ENCODE peak calls at places on chromosomes 11 and 22, in five cellular contexts. Y, U, R, K and C are unnamed samples.

GRCh38 chr11:33687733-33688479 is 12.7 kb downstream of the C11orf91 start:
- DNase-seq in U (no peak), K (no peak), R (peak), Y (peak), C (peak)

GRCh38 chr11:47177229-47177845 is 658 bp upstream of the ARFGAP2 start:
- DNase-seq in U (peak), R (peak), K (no peak), Y (peak), C (peak)

GRCh38 chr11:87726511-87726910 is 448.7 kb downstream of the RAB38 start:
- DNase-seq in R (no peak), U (no peak), Y (no peak), K (no peak), C (no peak)

GRCh38 chr11:107696140-107696539 is 15.7 kb downstream of the SLN start:
- DNase-seq in Y (no peak), K (peak), U (no peak), R (no peak), C (no peak)

GRCh38 chr11:126421243-126421642 is 65.8 kb downstream of the ST3GAL4 start:
- DNase-seq in Y (no peak), U (peak), K (no peak), R (no peak), C (no peak)

GRCh38 chr11:60570970-60571369 is 55.8 kb downstream of the MS4A13 start:
- DNase-seq in Y (no peak), K (no peak), R (no peak), U (no peak), C (no peak)

GRCh38 chr22:49968831-49969661 is 8.5 kb downstream of the PIM3 start:
- DNase-seq in R (peak), Y (no peak), U (peak), K (no peak), C (peak)

GRCh38 chr11:46541593-46542371 is 52.0 kb downstream of the AMBRA1 start:
- DNase-seq in R (no peak), K (no peak), U (peak), Y (no peak), C (no peak)

GRCh38 chr11:64523456-64524187 is 67.4 kb upstream of the SLC22A12 start:
- DNase-seq in Y (no peak), K (no peak), R (no peak), U (no peak), C (no peak)

GRCh38 chr11:60947666-60948065 is 4.3 kb downstream of the SLC15A3 start:
- DNase-seq in Y (no peak), K (no peak), U (no peak), R (no peak), C (no peak)

GRCh38 chr11:64498151-64498550 is 92.9 kb upstream of the SLC22A12 start:
- DNase-seq in U (no peak), Y (no peak), R (no peak), K (no peak), C (no peak)

GRCh38 chr22:39170825-39171622 is 18.5 kb upstream of the CBX7 start:
- DNase-seq in R (peak), U (peak), Y (peak), K (no peak), C (peak)

GRCh38 chr11:84580338-84580737 is 1046.8 kb downstream of the DLG2 start:
- DNase-seq in Y (no peak), K (no peak), U (no peak), R (no peak), C (no peak)

GRCh38 chr11:57638005-57638760 is 11.5 kb downstream of the YPEL4 start:
- DNase-seq in K (no peak), Y (no peak), U (peak), R (peak), C (no peak)

GRCh38 chr11:61110255-61111059 is 8.2 kb downstream of the CD5 start:
- DNase-seq in R (no peak), Y (no peak), K (no peak), U (no peak), C (no peak)

GRCh38 chr22:27588273-27588672 is 213.3 kb downstream of the MN1 start:
- DNase-seq in R (no peak), K (no peak), U (no peak), Y (no peak), C (no peak)

GRCh38 chr11:78449866-78450265 is 32.2 kb upstream of the GAB2 start:
- DNase-seq in Y (no peak), U (no peak), R (no peak), K (no peak), C (no peak)

GRCh38 chr11:102940714-102941588 is 14.6 kb downstream of the MMP13 start:
- DNase-seq in R (peak), K (no peak), Y (peak), U (no peak), C (no peak)

GRCh38 chr11:87081358-87081757 is 43.6 kb downstream of the TMEM135 start:
- DNase-seq in K (no peak), U (no peak), Y (no peak), R (no peak), C (no peak)

GRCh38 chr11:6320411-6321207 is at the start of gene CAVIN3:
- DNase-seq in K (no peak), U (peak), R (peak), Y (peak), C (peak)

GRCh38 chr11:75289919-75290318 is 49.3 kb downstream of the TPBGL start:
- DNase-seq in K (no peak), Y (no peak), R (no peak), U (peak), C (no peak)

GRCh38 chr22:32411388-32411787 is 659 bp downstream of the RTCB start:
- DNase-seq in R (no peak), Y (no peak), U (no peak), K (no peak), C (no peak)

GRCh38 chr11:130389315-130389935 is 39.0 kb downstream of the ADAMTS8 start:
- DNase-seq in U (no peak), R (no peak), Y (no peak), K (no peak), C (no peak)

GRCh38 chr11:44609028-44609782 is 43.7 kb downstream of the CD82 start:
- DNase-seq in R (no peak), K (no peak), U (no peak), Y (no peak), C (no peak)

GRCh38 chr11:35139883-35140282 is 912 bp downstream of the CD44 start:
- DNase-seq in R (no peak), U (no peak), K (no peak), Y (no peak), C (no peak)

GRCh38 chr11:35190804-35191348 is 51.9 kb downstream of the CD44 start:
- DNase-seq in Y (no peak), U (no peak), K (no peak), R (no peak), C (no peak)

GRCh38 chr11:18745251-18745650 is 19.3 kb upstream of the IGSF22 start:
- DNase-seq in U (no peak), K (no peak), R (no peak), Y (no peak), C (no peak)

GRCh38 chr11:128835741-128836410 is 31.2 kb downstream of the KCNJ1 start:
- DNase-seq in K (no peak), Y (no peak), U (no peak), R (no peak), C (no peak)

GRCh38 chr11:18332302-18332701 is 9.9 kb downstream of the GTF2H1 start:
- DNase-seq in Y (no peak), K (no peak), R (no peak), U (no peak), C (no peak)

GRCh38 chr22:21632237-21632895 is at the start of gene CCDC116:
- DNase-seq in K (no peak), R (no peak), U (peak), Y (no peak), C (no peak)

GRCh38 chr11:82775736-82776346 is 42.2 kb upstream of the FAM181B start:
- DNase-seq in Y (peak), K (no peak), R (no peak), U (no peak), C (no peak)

GRCh38 chr22:39820266-39820665 is 73.3 kb downstream of the ENTHD1 start:
- DNase-seq in K (peak), R (no peak), Y (no peak), U (no peak), C (no peak)

GRCh38 chr11:68792400-68792955 is 41.2 kb upstream of the TESMIN start:
- DNase-seq in R (no peak), Y (no peak), K (no peak), U (no peak), C (no peak)

GRCh38 chr11:104200688-104201087 is 36.7 kb upstream of the PDGFD start:
- DNase-seq in R (no peak), K (no peak), Y (no peak), U (no peak), C (no peak)

GRCh38 chr11:59158206-59159068 is 13.5 kb upstream of the DTX4 start:
- DNase-seq in K (no peak), R (peak), U (peak), Y (peak), C (no peak)

GRCh38 chr22:28426346-28427132 is 253.1 kb downstream of the TTC28 start:
- DNase-seq in Y (no peak), K (no peak), U (no peak), R (no peak), C (no peak)

GRCh38 chr11:93017821-93018690 is 48.6 kb downstream of the MTNR1B start:
- DNase-seq in K (no peak), Y (no peak), R (no peak), U (no peak), C (no peak)
- TF ChIP-seq CTCF in K (no peak), Y (no peak), R (no peak), U (no peak), C (no peak)

GRCh38 chr11:117495357-117495756 is 167.7 kb downstream of the CEP164 start:
- DNase-seq in U (no peak), R (no peak), Y (no peak), K (no peak), C (no peak)

GRCh38 chr11:117490911-117491310 is 163.3 kb downstream of the CEP164 start:
- DNase-seq in K (no peak), Y (no peak), R (no peak), U (peak), C (no peak)

GRCh38 chr11:117488996-117489952 is 161.6 kb downstream of the CEP164 start:
- DNase-seq in Y (no peak), K (no peak), R (no peak), U (peak), C (no peak)

GRCh38 chr11:117490019-117490679 is 162.5 kb downstream of the CEP164 start:
- DNase-seq in R (no peak), K (no peak), U (peak), Y (no peak), C (no peak)

GRCh38 chr11:117492578-117493251 is 165.1 kb downstream of the CEP164 start:
- DNase-seq in K (no peak), R (no peak), Y (no peak), U (no peak), C (no peak)
- TF ChIP-seq CTCF in K (no peak), R (no peak), Y (no peak), U (no peak), C (no peak)

DNA sequence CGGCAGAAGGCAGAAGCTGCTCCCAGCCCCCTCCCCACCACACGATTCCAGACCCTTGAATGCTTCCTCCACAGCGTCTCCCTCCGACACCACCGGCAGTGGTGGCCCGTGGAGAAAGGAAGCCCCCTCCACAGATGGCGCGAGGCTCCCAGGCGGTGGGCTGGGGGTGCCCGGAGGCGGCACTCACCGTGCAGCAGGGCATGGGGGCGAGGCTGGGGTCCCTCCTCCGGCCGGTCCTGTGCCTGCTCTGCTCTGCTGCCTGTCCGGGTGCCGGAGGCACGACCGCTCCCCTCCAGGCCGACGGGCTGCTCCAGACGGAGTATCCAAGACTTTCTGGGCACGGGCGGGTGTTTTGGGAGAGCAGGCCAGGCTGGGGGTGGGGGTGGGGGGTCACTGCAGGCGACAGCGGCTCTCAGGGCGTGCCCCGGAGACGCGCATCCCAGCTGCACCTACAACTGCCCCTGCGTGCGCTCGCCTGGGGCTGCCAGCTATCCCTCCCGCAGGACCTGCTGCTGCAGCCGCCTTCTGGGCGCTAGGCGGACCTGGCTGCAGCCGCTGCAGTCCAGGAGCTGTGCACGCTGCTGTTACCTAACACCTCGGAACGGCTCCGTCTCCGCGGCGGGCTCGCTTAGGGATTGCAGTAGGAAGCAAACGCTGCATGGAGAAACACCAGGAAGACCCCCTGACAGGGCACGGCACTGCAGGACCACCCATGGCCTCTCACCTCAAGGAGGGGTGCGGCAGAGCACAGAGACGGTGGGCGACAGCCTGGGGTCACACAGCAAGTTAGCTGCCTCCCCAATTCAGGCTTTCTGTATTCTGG is 15.2 kb downstream of the MRGPRG start:
- DNase-seq in K (no peak), Y (no peak), R (no peak), U (peak), C (peak)
- TF ChIP-seq CTCF in K (no peak), Y (no peak), R (no peak), U (no peak), C (no peak)

GRCh38 chr11:116193321-116194114 is 579.3 kb downstream of the BUD13 start:
- DNase-seq in R (peak), Y (no peak), K (no peak), U (no peak), C (no peak)
- TF ChIP-seq CTCF in R (no peak), Y (no peak), K (peak), U (no peak), C (no peak)

GRCh38 chr22:19689408-19689807 is 24.9 kb upstream of the SEPTIN5 start:
- DNase-seq in R (no peak), K (no peak), U (no peak), Y (no peak), C (no peak)

GRCh38 chr22:19687561-19688300 is 26.6 kb upstream of the SEPTIN5 start:
- DNase-seq in Y (no peak), U (peak), R (no peak), K (no peak), C (no peak)

GRCh38 chr22:19686946-19687345 is 27.4 kb upstream of the SEPTIN5 start:
- DNase-seq in K (no peak), R (no peak), Y (no peak), U (no peak), C (no peak)

GRCh38 chr22:19691007-19691720 is 23.1 kb upstream of the SEPTIN5 start:
- DNase-seq in U (no peak), K (no peak), Y (no peak), R (no peak), C (no peak)

DNA sequence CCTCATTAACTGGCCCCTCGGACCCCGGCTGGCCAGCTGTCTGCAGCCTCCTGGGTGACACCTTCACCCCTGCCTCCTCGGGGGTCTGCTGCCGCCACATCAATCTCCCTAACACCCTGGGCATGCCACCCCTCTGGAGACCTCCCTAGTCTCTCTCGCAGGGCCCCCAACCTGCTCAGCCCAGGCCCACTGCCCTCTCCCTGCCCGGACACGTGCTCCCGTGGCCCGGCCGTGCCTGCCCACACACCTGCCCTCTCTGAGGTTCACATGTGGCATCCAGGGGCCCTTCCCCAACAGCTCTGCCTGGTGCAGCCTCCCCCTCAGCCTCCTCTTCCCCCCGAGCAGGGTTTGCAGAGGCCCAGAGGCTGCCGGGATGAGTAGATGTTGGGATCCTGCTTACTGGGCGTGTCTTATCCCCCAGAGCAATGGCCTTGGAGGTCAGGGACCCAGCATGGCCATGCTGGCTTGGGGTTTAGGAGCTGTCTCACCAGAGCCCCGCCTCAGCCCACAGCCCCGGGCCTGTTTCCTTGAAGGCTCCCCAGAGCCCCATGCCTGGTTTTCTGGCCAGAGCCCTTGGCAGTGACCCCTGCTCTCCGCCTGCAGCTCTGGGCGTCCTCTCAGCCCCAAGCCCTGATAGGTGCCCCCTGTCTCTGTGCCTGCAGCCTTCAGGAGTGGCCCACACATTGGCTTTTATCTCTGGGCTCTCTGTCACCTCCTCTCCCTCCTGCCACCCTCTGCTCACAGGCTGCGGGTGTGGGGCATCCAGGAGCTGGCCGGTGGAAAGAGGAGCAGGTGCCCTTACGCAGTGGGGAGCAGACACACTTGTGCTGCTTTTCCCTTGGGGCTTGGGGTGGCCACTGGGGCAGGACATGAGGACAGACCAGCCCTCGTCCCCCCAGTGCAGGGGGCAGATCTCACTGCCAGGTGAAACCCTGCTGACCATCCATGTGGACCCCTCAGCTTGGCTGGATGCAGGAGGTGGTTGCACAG is 25.7 kb upstream of the SEPTIN5 start:
- DNase-seq in Y (no peak), R (no peak), U (no peak), K (no peak), C (no peak)
- TF ChIP-seq CTCF in Y (no peak), R (no peak), U (no peak), K (no peak), C (no peak)

DNA sequence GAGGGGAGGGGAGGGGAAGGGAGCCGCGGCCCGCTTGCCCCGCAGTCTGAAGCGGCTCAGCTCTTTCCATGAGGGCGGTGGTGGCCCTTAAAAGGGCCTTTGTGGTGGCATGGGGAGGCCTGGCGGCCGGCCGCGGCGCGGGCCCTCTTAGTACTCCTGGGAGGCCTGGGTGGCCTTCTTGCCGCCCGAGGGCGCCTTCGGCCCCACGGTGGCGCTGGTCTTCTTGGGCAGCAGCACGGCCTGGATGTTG is 6.9 kb downstream of the DPAGT1 start:
- DNase-seq in R (peak), Y (peak), K (no peak), U (peak), C (peak)
- TF ChIP-seq CTCF in R (peak), Y (peak), K (peak), U (peak), C (peak)

GRCh38 chr11:253160-253885 is 16.5 kb downstream of the PSMD13 start:
- DNase-seq in U (no peak), Y (no peak), K (no peak), R (no peak), C (no peak)

GRCh38 chr11:250740-251299 is 14.0 kb downstream of the PSMD13 start:
- DNase-seq in K (no peak), R (no peak), U (peak), Y (peak), C (peak)

GRCh38 chr11:252666-253065 is 15.9 kb downstream of the PSMD13 start:
- DNase-seq in R (no peak), U (no peak), Y (no peak), K (no peak), C (no peak)

GRCh38 chr11:250274-250673 is 13.5 kb downstream of the PSMD13 start:
- DNase-seq in K (no peak), U (no peak), R (no peak), Y (no peak), C (peak)

DNA sequence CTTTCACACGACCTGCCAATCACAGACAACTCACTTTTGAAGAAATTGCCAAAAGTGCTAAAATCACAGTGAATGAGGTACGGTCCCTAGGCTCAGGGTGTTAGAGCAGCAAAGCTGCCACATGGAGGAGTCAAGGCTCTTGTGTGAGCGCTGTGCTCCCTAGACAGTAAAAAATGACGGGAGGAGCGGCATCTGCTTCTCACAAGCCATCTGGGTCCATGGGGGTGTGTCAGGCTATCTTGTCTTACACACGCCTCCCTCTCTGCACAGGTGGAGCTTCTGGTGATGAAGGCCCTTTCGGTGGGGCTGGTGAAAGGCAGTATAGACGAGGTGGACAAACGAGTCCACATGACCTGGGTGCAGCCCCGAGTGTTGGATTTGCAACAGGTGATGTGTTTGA is 14.8 kb downstream of the PSMD13 start:
- DNase-seq in R (no peak), K (no peak), Y (no peak), U (no peak), C (no peak)
- TF ChIP-seq CTCF in R (no peak), K (no peak), Y (no peak), U (no peak), C (no peak)

DNA sequence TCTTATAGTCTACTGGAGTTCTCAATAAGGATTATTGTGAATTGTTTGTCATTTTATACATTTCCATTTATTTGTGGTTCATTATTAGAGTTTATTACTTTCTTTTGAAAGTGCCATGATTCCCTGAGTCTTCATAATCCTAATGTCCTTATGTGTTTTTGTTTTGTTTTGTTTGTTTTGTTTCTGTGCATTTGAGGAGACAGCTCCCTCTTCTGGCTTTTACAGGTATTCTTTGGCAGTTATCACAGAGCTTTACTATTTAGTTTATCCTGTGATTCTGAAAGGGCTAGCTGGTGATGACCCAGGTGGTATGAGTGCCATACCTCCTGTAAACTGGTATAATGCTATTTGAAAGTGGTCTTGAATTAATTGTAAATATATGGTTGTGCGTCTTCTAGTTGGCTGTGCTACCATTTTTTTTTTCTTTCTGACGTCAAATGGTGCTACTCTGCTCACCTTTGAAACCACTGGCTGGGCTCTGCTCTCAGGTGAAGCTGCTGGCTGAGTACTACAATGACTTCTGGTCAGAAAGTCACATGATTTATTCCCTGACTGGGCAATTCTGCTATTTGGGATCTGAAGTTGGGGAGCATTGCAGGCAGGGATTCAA is 751.2 kb downstream of the JRKL start:
- DNase-seq in R (no peak), K (no peak), Y (no peak), U (no peak), C (no peak)
- TF ChIP-seq CTCF in R (no peak), K (no peak), Y (no peak), U (peak), C (no peak)